ENCODE peak calls at places on chromosomes 6 and 20, in ten cellular contexts. X is activated T-helper 1 cell treated with anti-CD3 and anti-CD28 coated beads, Interleukin-12 subunit alpha, Interleukin-12 subunit beta, Interleukin-2, Interleukin-4 antibody, amounts not matched to agents 30 ng/mL and 10 ng/mL and 1 ng/mL, durations not matched to agents 14 hours and 24 hours and 36 hours; Q is left cardiac atrium; A is HS-5; K is GM10248; D is T-cell; M is colonic mucosa; R is HFFc6; B is posterior cingulate gyrus; Y is anterior cingulate cortex. P is an unnamed sample.

GRCh38 chr6:104614394-104614793 is 245.3 kb downstream of the HACE1 start:
- DNase-seq in Y (no peak), M (no peak), R (no peak), A (no peak), K (no peak), X (no peak), Q (no peak), B (no peak), D (no peak), P (no peak)

GRCh38 chr6:163787001-163787667 is 372.6 kb downstream of the QKI start:
- DNase-seq in Y (no peak), B (no peak), M (no peak), A (no peak), R (no peak), X (no peak), K (no peak), D (no peak), Q (no peak), P (no peak)

GRCh38 chr20:49579874-49580817 is 12.2 kb upstream of the PTGIS start:
- DNase-seq in B (no peak), Q (peak; percentile 41), D (no peak), M (no peak), R (peak; percentile 31), X (no peak), K (no peak), Y (no peak), A (no peak), P (no peak)

GRCh38 chr6:158460602-158461092 is 99.2 kb upstream of the TMEM181 start:
- DNase-seq in D (no peak), X (no peak), Q (no peak), A (peak; percentile 36), Y (no peak), M (no peak), B (no peak), K (no peak), R (peak; percentile 65), P (peak; percentile 78)

GRCh38 chr20:53077373-53078205 is 105.4 kb downstream of the TSHZ2 start:
- DNase-seq in Q (peak; percentile 35), R (no peak), B (no peak), X (no peak), D (no peak), M (no peak), A (peak; percentile 49), Y (no peak), K (no peak), P (no peak)

GRCh38 chr20:57655812-57656161 is 35.6 kb upstream of the ZBP1 start:
- DNase-seq in Y (no peak), R (no peak), A (no peak), M (no peak), K (peak; percentile 17), Q (no peak), D (no peak), X (no peak), B (no peak), P (no peak)

GRCh38 chr6:159788276-159788675 is 1.1 kb downstream of the TCP1 start:
- DNase-seq in D (no peak), B (no peak), K (no peak), M (no peak), Q (no peak), A (no peak), R (no peak), Y (no peak), X (peak; percentile 4), P (no peak)

GRCh38 chr6:87139236-87139635 is 16.1 kb upstream of the ZNF292 start:
- DNase-seq in Q (no peak), D (no peak), K (peak; percentile 66), X (peak; percentile 14), B (no peak), R (peak; percentile 52), M (peak; percentile 40), Y (no peak), A (peak; percentile 19), P (peak; percentile 47)

GRCh38 chr6:157764346-157765068 is 58.5 kb upstream of the SNX9 start:
- DNase-seq in K (peak; percentile 74), B (peak; percentile 73), R (peak; percentile 100), A (peak; percentile 98), Q (peak; percentile 80), M (peak; percentile 87), D (peak; percentile 65), X (peak; percentile 80), Y (peak; percentile 75), P (peak; percentile 100)

GRCh38 chr20:2210646-2211556 is 84.9 kb upstream of the TGM3 start:
- DNase-seq in D (no peak), K (no peak), R (peak; percentile 84), Y (peak; percentile 12), Q (peak; percentile 58), B (no peak), M (peak; percentile 31), X (no peak), A (peak; percentile 83), P (peak; percentile 84)

GRCh38 chr6:109579361-109579760 is 96.3 kb upstream of the ZBTB24 start:
- DNase-seq in Q (no peak), Y (no peak), D (no peak), X (no peak), A (no peak), M (no peak), R (no peak), K (peak; percentile 28), B (no peak), P (peak; percentile 13)

GRCh38 chr6:24524801-24525200 is 30.0 kb downstream of the ALDH5A1 start:
- DNase-seq in D (no peak), Y (no peak), M (no peak), K (peak; percentile 45), X (no peak), B (no peak), Q (no peak), R (peak; percentile 57), A (peak; percentile 13), P (peak; percentile 41)

GRCh38 chr6:127864701-127865100 is 36.2 kb downstream of the THEMIS start:
- DNase-seq in R (no peak), A (no peak), B (no peak), X (no peak), K (no peak), M (no peak), Q (no peak), D (no peak), Y (no peak), P (no peak)